ENCODE peak calls at places on chromosomes 2 and 18, in five cellular contexts. S is IMR-90, O is Peyer's patch, X is tibial nerve, J is mammary epithelial cell. T is an unnamed sample.

GRCh38 chr18:11808001-11808855 is 43.0 kb upstream of the CHMP1B start:
- DNase-seq in X (no peak), O (no peak), S (peak; percentile 64), J (peak; percentile 44), T (no peak)

GRCh38 chr2:14354231-14354630 is 278.3 kb upstream of the LRATD1 start:
- DNase-seq in X (no peak), O (no peak), J (no peak), S (no peak), T (no peak)

GRCh38 chr18:78069784-78070664 is 820.4 kb downstream of the GALR1 start:
- DNase-seq in J (no peak), X (peak; percentile 66), O (no peak), S (no peak), T (no peak)

GRCh38 chr2:222722327-222722946 is 51.0 kb downstream of the MOGAT1 start:
- DNase-seq in J (no peak), X (no peak), S (peak; percentile 78), O (no peak), T (no peak)

GRCh38 chr18:55607763-55608162 is 19.8 kb upstream of the TCF4 start:
- DNase-seq in X (no peak), S (no peak), O (no peak), J (no peak), T (no peak)

GRCh38 chr18:47204908-47205522 is 28.9 kb upstream of the IER3IP1 start:
- DNase-seq in J (peak; percentile 20), X (peak; percentile 35), O (no peak), S (peak; percentile 27), T (no peak)

GRCh38 chr2:241545113-241545512 is 13.4 kb upstream of the BOK start:
- DNase-seq in S (peak; percentile 70), X (no peak), O (no peak), J (no peak), T (no peak)

GRCh38 chr2:37706334-37706733 is 34.9 kb upstream of the CDC42EP3 start:
- DNase-seq in X (no peak), J (no peak), O (no peak), S (no peak), T (no peak)

GRCh38 chr2:74525717-74526648 is at the start of gene DQX1:
- DNase-seq in S (peak; percentile 41), O (no peak), X (no peak), J (peak; percentile 89), T (no peak)

GRCh38 chr2:163658556-163658955 is 77.3 kb downstream of the FIGN start:
- DNase-seq in S (no peak), J (peak; percentile 68), X (no peak), O (no peak), T (no peak)

GRCh38 chr2:130393318-130393910 is 37.6 kb downstream of the PTPN18 start:
- DNase-seq in S (peak; percentile 54), O (no peak), J (peak; percentile 27), X (no peak), T (no peak)

GRCh38 chr18:58135806-58136331 is 91.8 kb downstream of the NEDD4L start:
- DNase-seq in X (peak; percentile 53), O (no peak), J (peak; percentile 52), S (peak; percentile 74), T (peak; percentile 5)

GRCh38 chr2:16664052-16664731 is 1.4 kb downstream of the CYRIA start:
- DNase-seq in X (no peak), O (no peak), J (no peak), S (peak; percentile 92), T (no peak)

GRCh38 chr2:209076151-209076550 is 347.7 kb upstream of the MAP2 start:
- DNase-seq in X (no peak), J (no peak), S (no peak), O (no peak), T (no peak)

GRCh38 chr2:88809216-88809615 is 117.7 kb downstream of the RPIA start:
- DNase-seq in J (no peak), X (no peak), S (no peak), O (no peak), T (no peak)

GRCh38 chr2:88807237-88807962 is 115.9 kb downstream of the RPIA start:
- DNase-seq in S (no peak), J (no peak), O (no peak), X (no peak), T (no peak)

GRCh38 chr2:88810017-88810416 is 118.5 kb downstream of the RPIA start:
- DNase-seq in S (no peak), J (no peak), O (no peak), X (no peak), T (no peak)

GRCh38 chr2:88810488-88810887 is 119.0 kb downstream of the RPIA start:
- DNase-seq in S (no peak), X (no peak), J (no peak), O (no peak), T (no peak)

DNA sequence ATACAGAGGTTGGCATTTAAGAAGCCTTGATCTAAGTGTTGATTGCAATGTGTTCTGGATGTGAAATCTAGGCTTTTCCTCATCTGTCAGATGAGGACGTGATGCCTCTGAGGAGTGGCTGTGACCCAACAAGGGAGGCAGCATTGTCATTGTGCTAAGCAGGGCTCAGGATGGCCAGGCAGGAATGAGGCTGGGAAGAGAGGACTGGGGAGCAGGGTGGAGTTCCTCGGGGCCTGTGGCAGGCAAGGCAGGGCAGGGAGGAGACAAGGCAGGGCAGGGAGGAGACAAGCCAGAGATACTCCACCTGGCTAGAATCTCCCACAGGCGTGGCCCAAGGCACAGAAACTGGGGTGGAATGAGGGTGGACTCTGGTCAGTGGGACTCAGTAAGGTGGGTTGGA is 116.6 kb downstream of the RPIA start:
- DNase-seq in J (no peak), X (no peak), O (no peak), S (no peak), T (no peak)
- H3K27ac ChIP-seq in J (no peak overlapping the region), X (no peak overlapping the region), O (no peak overlapping the region), S (no peak overlapping the region), T (no peak overlapping the region)

DNA sequence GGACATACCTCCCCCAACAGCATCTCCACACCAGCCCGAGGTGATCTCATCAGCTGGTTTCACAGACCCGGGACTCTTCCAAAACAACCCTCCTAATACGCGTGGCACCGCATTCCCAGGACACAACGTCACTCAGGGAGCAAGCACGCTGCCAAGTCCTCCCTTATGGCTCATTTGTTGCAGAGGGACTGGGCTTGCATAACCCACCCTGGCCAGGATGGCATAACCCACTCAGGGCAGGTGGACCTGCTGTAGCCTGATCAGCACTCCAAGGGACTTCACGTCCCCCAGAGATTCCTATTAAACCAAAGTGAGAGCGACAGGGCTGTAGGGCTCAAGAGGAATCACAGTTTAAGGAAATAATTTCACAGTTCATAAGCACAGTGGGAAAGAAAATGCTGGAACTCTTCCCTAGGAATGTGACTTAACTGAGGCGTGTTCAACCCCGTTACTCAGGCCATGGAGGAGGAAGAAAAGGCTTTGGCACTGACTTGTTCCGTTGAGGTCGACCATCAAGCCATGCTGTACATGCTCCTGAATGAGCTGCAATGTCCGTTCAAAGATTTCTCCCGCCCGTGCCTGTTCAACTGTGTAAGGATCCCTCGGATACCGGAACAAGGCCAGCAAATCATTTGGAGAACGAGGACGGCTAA is 91.1 kb downstream of the PXDN start:
- DNase-seq in J (peak; percentile 89), O (peak; percentile 48), S (peak; percentile 98), X (peak; percentile 53), T (no peak)
- H3K27ac ChIP-seq in J (peak overlapping the region; percentile 60), O (peak overlapping the region; percentile 78), S (peak overlapping the region; percentile 88), X (peak overlapping the region; percentile 55), T (no peak overlapping the region)

GRCh38 chr18:45248240-45248903 is 366.9 kb upstream of the SLC14A2 start:
- DNase-seq in J (no peak), O (no peak), S (peak; percentile 81), X (peak; percentile 41), T (no peak)
- H3K27ac ChIP-seq in J (no peak overlapping the region), O (peak overlapping the region; percentile 71), S (peak overlapping the region; percentile 100), X (no peak overlapping the region), T (no peak overlapping the region)

GRCh38 chr2:199463000-199463692 is 5.4 kb upstream of the SATB2 start:
- DNase-seq in O (peak; percentile 96), S (peak; percentile 47), J (peak; percentile 57), X (peak; percentile 67), T (no peak)
- H3K27ac ChIP-seq in O (peak overlapping the region; percentile 87), S (no peak overlapping the region), J (no peak overlapping the region), X (peak overlapping the region; percentile 56), T (no peak overlapping the region)

DNA sequence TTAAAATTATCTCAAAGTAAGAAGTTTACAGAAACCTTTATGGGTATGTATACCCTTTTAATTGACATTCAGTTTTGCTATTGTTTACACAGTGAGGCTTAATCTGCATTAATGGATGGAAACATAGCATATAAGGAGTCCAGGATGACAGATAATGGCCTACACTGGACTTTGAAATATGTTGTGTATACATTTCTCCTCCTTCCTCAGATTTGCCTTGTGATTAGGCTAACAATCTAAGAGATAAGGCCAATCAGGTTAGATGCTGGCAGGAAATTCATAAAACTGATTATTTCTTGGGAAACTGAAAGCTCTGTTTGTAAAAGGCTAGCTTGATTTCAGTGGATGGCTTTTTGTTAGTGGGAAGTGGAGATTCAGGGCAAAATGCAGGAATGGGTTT is 191.9 kb downstream of the LDLRAD4 start:
- DNase-seq in S (no peak), O (no peak), J (no peak), X (no peak), T (no peak)
- H3K27ac ChIP-seq in S (no peak overlapping the region), O (peak overlapping the region; percentile 54), J (no peak overlapping the region), X (no peak overlapping the region), T (no peak overlapping the region)

DNA sequence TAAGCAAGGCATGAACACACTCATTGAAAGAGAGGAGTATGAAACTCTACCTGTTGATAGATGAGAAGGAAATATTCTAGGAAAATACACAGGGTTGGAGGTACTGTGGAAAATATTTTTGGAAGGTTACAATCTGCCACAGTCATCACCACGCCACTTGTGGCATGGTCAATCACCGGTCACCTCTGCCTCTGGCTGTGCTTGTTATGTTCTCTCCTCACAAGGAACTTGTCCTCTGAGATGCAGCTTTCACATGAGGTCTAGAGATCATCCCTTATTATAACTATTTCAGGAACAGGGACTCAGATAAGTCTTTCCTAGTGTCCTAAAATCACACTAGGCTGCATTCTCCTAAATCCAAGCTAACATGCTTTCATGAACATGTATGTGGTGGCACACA is 294.8 kb downstream of the RDH14 start:
- DNase-seq in O (no peak), J (no peak), X (no peak), S (no peak), T (no peak)
- H3K27ac ChIP-seq in O (no peak overlapping the region), J (no peak overlapping the region), X (no peak overlapping the region), S (no peak overlapping the region), T (no peak overlapping the region)

DNA sequence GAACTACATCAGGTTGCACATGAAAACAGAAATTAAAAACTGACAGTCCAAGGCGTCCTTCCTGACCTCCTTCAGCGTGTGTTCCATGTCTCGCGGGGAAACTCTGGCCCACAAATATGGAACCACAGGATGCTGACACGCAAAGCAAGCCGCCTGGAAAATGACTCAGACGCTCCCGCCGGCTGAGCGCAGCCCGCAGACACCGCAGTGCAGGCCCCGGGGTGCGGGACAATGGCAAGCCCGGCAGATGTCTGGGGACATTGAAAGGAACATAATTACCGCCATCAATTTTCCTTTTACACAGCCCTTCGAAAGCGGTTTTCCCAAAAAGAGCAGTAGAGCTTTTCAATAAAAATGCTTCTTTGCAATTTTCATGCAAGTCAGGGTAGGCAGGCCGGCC is 159.3 kb upstream of the SH3BP4 start:
- DNase-seq in O (no peak), J (no peak), S (no peak), X (no peak), T (no peak)
- H3K27ac ChIP-seq in O (no peak overlapping the region), J (no peak overlapping the region), S (no peak overlapping the region), X (no peak overlapping the region), T (no peak overlapping the region)

GRCh38 chr2:216678813-216679657 is 16.3 kb downstream of the IGFBP5 start:
- DNase-seq in S (no peak), J (no peak), O (no peak), X (no peak), T (no peak)
- H3K27ac ChIP-seq in S (no peak overlapping the region), J (no peak overlapping the region), O (peak overlapping the region; percentile 68), X (no peak overlapping the region), T (no peak overlapping the region)

GRCh38 chr2:217555075-217555876 is 447.5 kb downstream of the TNS1 start:
- DNase-seq in X (no peak), S (no peak), O (no peak), J (no peak), T (no peak)
- H3K27ac ChIP-seq in X (no peak overlapping the region), S (no peak overlapping the region), O (no peak overlapping the region), J (no peak overlapping the region), T (no peak overlapping the region)

T was measured in effector memory CD4-positive, alpha-beta T cell.